ENCODE peak calls at places on chromosomes 4 and X, in seven cellular contexts. D is colonic mucosa, F is fibroblast of mammary gland, H is stomach, Y is astrocyte of the spinal cord, R is K562, W is SK-N-SH. E is an unnamed sample.

GRCh38 chr4:112951362-112951962 is 98.0 kb upstream of the ANK2 start:
- DNase-seq in D (no peak), F (peak; percentile 34), H (no peak), Y (peak; percentile 36), R (no peak), W (peak; percentile 36), E (peak; percentile 51)

GRCh38 chr4:131426023-131426758 is 1722.9 kb upstream of the PCDH10 start:
- DNase-seq in D (no peak), F (no peak), H (no peak), Y (no peak), R (no peak), W (no peak), E (no peak)

GRCh38 chr4:154126276-154126675 is 337.4 kb upstream of the SFRP2 start:
- DNase-seq in D (no peak), F (peak; percentile 57), H (no peak), Y (peak; percentile 14), R (no peak), W (no peak), E (no peak)

GRCh38 chrX:118823263-118824172 is at the start of gene ZCCHC12:
- DNase-seq in D (no peak), F (peak; percentile 36), H (peak; percentile 45), Y (peak; percentile 59), R (peak; percentile 80), W (peak; percentile 77), E (peak; percentile 33)

GRCh38 chr4:101753702-101754101 is 36.8 kb upstream of the BANK1 start:
- DNase-seq in D (no peak), F (peak; percentile 63), H (no peak), Y (no peak), R (no peak), W (no peak), E (peak; percentile 63)

GRCh38 chrX:72100824-72101351 is 30.8 kb downstream of the RTL5 start:
- DNase-seq in D (no peak), F (no peak), H (peak; percentile 43), Y (no peak), R (no peak), W (no peak), E (no peak)

GRCh38 chrX:100411802-100412333 is 1.8 kb upstream of the PCDH19 start:
- DNase-seq in D (no peak), F (no peak), H (no peak), Y (no peak), R (no peak), W (no peak), E (no peak)

GRCh38 chrX:134868766-134869495 is 121.9 kb upstream of the SMIM10 start:
- DNase-seq in D (no peak), F (peak; percentile 97), H (no peak), Y (peak; percentile 78), R (no peak), W (no peak), E (peak; percentile 83)

GRCh38 chrX:43840265-43840664 is 42.0 kb downstream of the MAOB start:
- DNase-seq in D (no peak), F (no peak), H (no peak), Y (no peak), R (no peak), W (no peak), E (no peak)

GRCh38 chrX:1401611-1402430 is 9.9 kb upstream of the SLC25A6 start:
- DNase-seq in D (no peak), F (no peak), H (no peak), Y (no peak), R (no peak), W (no peak), E (no peak)

GRCh38 chr4:100420571-100420970 is 97.3 kb downstream of the EMCN start:
- DNase-seq in D (no peak), F (peak; percentile 16), H (no peak), Y (no peak), R (no peak), W (no peak), E (peak; percentile 52)

GRCh38 chr4:119103263-119103662 is 32.4 kb upstream of the MYOZ2 start:
- DNase-seq in D (peak; percentile 36), F (peak; percentile 98), H (no peak), Y (peak; percentile 97), R (no peak), W (no peak), E (peak; percentile 97)

GRCh38 chr4:120132935-120133334 is 66.3 kb upstream of the MAD2L1 start:
- DNase-seq in D (no peak), F (peak; percentile 20), H (no peak), Y (no peak), R (no peak), W (no peak), E (peak; percentile 2)

GRCh38 chrX:136867096-136867491 is 13.4 kb downstream of the RBMX start:
- DNase-seq in D (no peak), F (peak; percentile 47), H (no peak), Y (no peak), R (no peak), W (no peak), E (peak; percentile 35)

GRCh38 chrX:39855748-39856129 is 242.0 kb downstream of the BCOR start:
- DNase-seq in D (peak; percentile 66), F (peak; percentile 29), H (peak; percentile 54), Y (no peak), R (peak; percentile 76), W (no peak), E (peak; percentile 16)

GRCh38 chrX:130120746-130121504 is 10.6 kb upstream of the ELF4 start:
- DNase-seq in D (peak; percentile 65), F (peak; percentile 76), H (peak; percentile 72), Y (peak; percentile 71), R (peak; percentile 74), W (peak; percentile 86), E (peak; percentile 89)

GRCh38 chrX:66638591-66639500 is at the start of gene EDA2R:
- DNase-seq in D (peak; percentile 44), F (peak; percentile 89), H (no peak), Y (peak; percentile 89), R (no peak), W (peak; percentile 66), E (peak; percentile 70)

GRCh38 chrX:116607766-116608165 is 145.0 kb upstream of the CT83 start:
- DNase-seq in D (no peak), F (no peak), H (no peak), Y (no peak), R (no peak), W (no peak), E (no peak)

GRCh38 chrX:107673401-107673800 is 45.1 kb downstream of the PRPS1 start:
- DNase-seq in D (no peak), F (no peak), H (no peak), Y (no peak), R (no peak), W (no peak), E (no peak)
- H3K4me3 ChIP-seq in D (no peak overlapping the region), F (no peak overlapping the region), H (no peak overlapping the region), Y (no peak overlapping the region), R (no peak overlapping the region), W (no peak overlapping the region), E (no peak overlapping the region)

GRCh38 chr4:2651546-2651945 is 104.6 kb downstream of the TNIP2 start:
- DNase-seq in D (no peak), F (no peak), H (no peak), Y (no peak), R (peak; percentile 36), W (no peak), E (no peak)

GRCh38 chr4:2651998-2652397 is 104.1 kb downstream of the TNIP2 start:
- DNase-seq in D (no peak), F (no peak), H (no peak), Y (no peak), R (no peak), W (no peak), E (no peak)

GRCh38 chr4:2649604-2650114 is 106.5 kb downstream of the TNIP2 start:
- DNase-seq in D (no peak), F (no peak), H (no peak), Y (no peak), R (no peak), W (no peak), E (no peak)

GRCh38 chr4:2650276-2650675 is 105.9 kb downstream of the TNIP2 start:
- DNase-seq in D (no peak), F (no peak), H (no peak), Y (no peak), R (no peak), W (no peak), E (no peak)

GRCh38 chr4:2652415-2653155 is 103.6 kb downstream of the TNIP2 start:
- DNase-seq in D (no peak), F (no peak), H (no peak), Y (no peak), R (no peak), W (peak; percentile 42), E (no peak)
- H3K4me3 ChIP-seq in D (no peak overlapping the region), F (no peak overlapping the region), H (no peak overlapping the region), Y (no peak overlapping the region), R (no peak overlapping the region), W (no peak overlapping the region), E (no peak overlapping the region)

GRCh38 chr4:78624048-78624447 is 72.5 kb downstream of the ANXA3 start:
- DNase-seq in D (no peak), F (no peak), H (no peak), Y (no peak), R (no peak), W (no peak), E (no peak)

GRCh38 chr4:78629991-78630541 is 78.5 kb downstream of the ANXA3 start:
- DNase-seq in D (peak; percentile 54), F (no peak), H (no peak), Y (no peak), R (peak; percentile 34), W (no peak), E (no peak)

GRCh38 chr4:78625073-78625472 is 73.5 kb downstream of the ANXA3 start:
- DNase-seq in D (no peak), F (no peak), H (no peak), Y (no peak), R (no peak), W (no peak), E (no peak)

GRCh38 chr4:78627966-78628678 is 76.6 kb downstream of the ANXA3 start:
- DNase-seq in D (no peak), F (no peak), H (no peak), Y (no peak), R (no peak), W (no peak), E (no peak)

DNA sequence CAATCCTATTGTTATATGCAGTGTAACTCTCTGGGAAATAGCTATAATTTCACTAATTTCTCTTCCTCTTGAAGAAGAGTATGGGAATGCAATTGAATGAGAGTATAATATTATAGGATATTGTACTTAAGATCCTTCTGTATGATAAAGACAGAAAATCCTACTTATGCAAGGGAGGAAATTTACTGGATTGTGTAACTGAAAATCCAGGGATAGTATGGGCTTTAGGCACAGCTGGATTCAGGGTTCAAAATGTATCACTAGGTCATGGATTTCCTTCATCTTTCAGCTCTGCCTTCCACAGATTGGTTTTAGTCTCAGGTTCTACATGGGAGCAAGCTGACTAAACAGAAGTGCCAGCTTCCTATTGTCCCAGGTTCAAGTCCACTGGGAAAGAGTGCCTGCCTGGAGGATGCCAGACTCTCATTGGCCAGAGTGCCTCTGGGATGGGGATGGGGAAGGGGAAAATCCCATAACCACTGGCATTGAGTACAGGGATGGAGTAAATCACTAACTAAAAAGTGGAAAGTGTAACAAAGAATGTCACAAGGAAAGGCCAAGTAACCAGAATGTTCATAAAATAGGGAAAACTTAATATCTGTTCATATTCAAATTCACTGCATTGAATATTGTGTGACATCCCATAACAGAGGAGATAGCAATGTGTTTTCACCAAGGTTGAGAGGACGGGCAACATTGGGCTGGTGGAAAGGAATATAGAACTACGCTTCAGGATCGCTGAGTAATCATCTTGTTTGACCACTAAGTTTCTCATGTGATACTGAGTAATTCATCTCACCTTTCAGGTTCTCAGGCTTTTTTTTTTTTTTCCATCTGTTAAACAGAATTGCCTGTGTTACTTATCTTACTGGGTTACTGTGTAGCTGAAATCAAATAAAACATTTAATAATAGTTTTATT is 75.7 kb downstream of the ANXA3 start:
- DNase-seq in D (no peak), F (no peak), H (no peak), Y (no peak), R (no peak), W (no peak), E (no peak)
- H3K4me3 ChIP-seq in D (no peak overlapping the region), F (no peak overlapping the region), H (no peak overlapping the region), Y (no peak overlapping the region), R (no peak overlapping the region), W (no peak overlapping the region), E (no peak overlapping the region)

GRCh38 chr4:3250956-3251690 is 2.2 kb downstream of the MSANTD1 start:
- DNase-seq in D (no peak), F (no peak), H (no peak), Y (no peak), R (no peak), W (no peak), E (peak; percentile 44)
- H3K4me3 ChIP-seq in D (no peak overlapping the region), F (no peak overlapping the region), H (no peak overlapping the region), Y (no peak overlapping the region), R (no peak overlapping the region), W (no peak overlapping the region), E (no peak overlapping the region)